ENCODE peak calls at places on chromosome 1, in five cellular contexts. One of them, this sample, is unnamed.

GRCh38 chr1:220363196-220363831 is 91.1 kb upstream of the RAB3GAP2 start:
- DNase-seq in K562: no peak
- DNase-seq in HepG2: no peak
- DNase-seq in GM12878: no peak
- DNase-seq in SK-N-SH: peak
- DNase-seq in this sample: no peak

GRCh38 chr1:224874775-224875174 is 54.7 kb upstream of the DNAH14 start:
- DNase-seq in K562: no peak
- DNase-seq in HepG2: no peak
- DNase-seq in GM12878: no peak
- DNase-seq in SK-N-SH: no peak
- DNase-seq in this sample: no peak

GRCh38 chr1:5771788-5772187 is 220.4 kb downstream of the NPHP4 start:
- DNase-seq in K562: no peak
- DNase-seq in HepG2: no peak
- DNase-seq in GM12878: no peak
- DNase-seq in SK-N-SH: no peak
- DNase-seq in this sample: no peak

GRCh38 chr1:9763914-9764313 is 59.9 kb downstream of the CLSTN1 start:
- DNase-seq in K562: no peak
- DNase-seq in HepG2: no peak
- DNase-seq in GM12878: no peak
- DNase-seq in SK-N-SH: no peak
- DNase-seq in this sample: no peak

GRCh38 chr1:11295905-11296304 is 22.9 kb downstream of the UBIAD1 start:
- DNase-seq in K562: no peak
- DNase-seq in HepG2: no peak
- DNase-seq in GM12878: no peak
- DNase-seq in SK-N-SH: no peak
- DNase-seq in this sample: no peak

GRCh38 chr1:7339014-7339413 is 432.1 kb upstream of the VAMP3 start:
- DNase-seq in K562: no peak
- DNase-seq in HepG2: no peak
- DNase-seq in GM12878: no peak
- DNase-seq in SK-N-SH: no peak
- DNase-seq in this sample: no peak

GRCh38 chr1:112614460-112615065 is 4.4 kb downstream of the ST7L start:
- DNase-seq in K562: no peak
- DNase-seq in HepG2: no peak
- DNase-seq in GM12878: no peak
- DNase-seq in SK-N-SH: peak
- DNase-seq in this sample: peak

GRCh38 chr1:205061665-205062069 is 18.7 kb downstream of the CNTN2 start:
- DNase-seq in K562: peak
- DNase-seq in HepG2: peak
- DNase-seq in GM12878: peak
- DNase-seq in SK-N-SH: peak
- DNase-seq in this sample: peak

GRCh38 chr1:230760360-230760827 is 13.2 kb downstream of the CAPN9 start:
- DNase-seq in K562: no peak
- DNase-seq in HepG2: peak
- DNase-seq in GM12878: no peak
- DNase-seq in SK-N-SH: no peak
- DNase-seq in this sample: no peak

GRCh38 chr1:169047074-169047473 is 59.4 kb upstream of the ATP1B1 start:
- DNase-seq in K562: no peak
- DNase-seq in HepG2: no peak
- DNase-seq in GM12878: no peak
- DNase-seq in SK-N-SH: no peak
- DNase-seq in this sample: no peak

GRCh38 chr1:173590557-173590956 is 12.3 kb downstream of the SLC9C2 start:
- DNase-seq in K562: no peak
- DNase-seq in HepG2: no peak
- DNase-seq in GM12878: no peak
- DNase-seq in SK-N-SH: no peak
- DNase-seq in this sample: no peak

GRCh38 chr1:116409751-116410182 is 36.7 kb downstream of the ATP1A1 start:
- DNase-seq in K562: no peak
- DNase-seq in HepG2: no peak
- DNase-seq in GM12878: no peak
- DNase-seq in SK-N-SH: no peak
- DNase-seq in this sample: no peak

GRCh38 chr1:203351037-203351625 is at the start of gene FMOD:
- DNase-seq in K562: peak
- DNase-seq in HepG2: no peak
- DNase-seq in GM12878: no peak
- DNase-seq in SK-N-SH: no peak
- DNase-seq in this sample: peak
- TF ChIP-seq FOXM1 in K562: no peak
- TF ChIP-seq FOXM1 in HepG2: no peak
- TF ChIP-seq FOXM1 in GM12878: no peak
- TF ChIP-seq FOXM1 in SK-N-SH: no peak
- TF ChIP-seq FOXM1 in this sample: no peak

GRCh38 chr1:25443030-25443699 is 12.5 kb downstream of the MACO1 start:
- DNase-seq in K562: no peak
- DNase-seq in HepG2: no peak
- DNase-seq in GM12878: no peak
- DNase-seq in SK-N-SH: no peak
- DNase-seq in this sample: no peak
- TF ChIP-seq FOXM1 in K562: no peak
- TF ChIP-seq FOXM1 in HepG2: no peak
- TF ChIP-seq FOXM1 in GM12878: no peak
- TF ChIP-seq FOXM1 in SK-N-SH: no peak
- TF ChIP-seq FOXM1 in this sample: no peak

GRCh38 chr1:118012725-118013124 is 83.2 kb downstream of the WDR3 start:
- DNase-seq in K562: no peak
- DNase-seq in HepG2: no peak
- DNase-seq in GM12878: no peak
- DNase-seq in SK-N-SH: no peak
- DNase-seq in this sample: no peak
- TF ChIP-seq FOXM1 in K562: no peak
- TF ChIP-seq FOXM1 in HepG2: no peak
- TF ChIP-seq FOXM1 in GM12878: no peak
- TF ChIP-seq FOXM1 in SK-N-SH: no peak
- TF ChIP-seq FOXM1 in this sample: no peak

GRCh38 chr1:33396188-33397124 is 34.4 kb downstream of the PHC2 start:
- DNase-seq in K562: peak
- DNase-seq in HepG2: no peak
- DNase-seq in GM12878: no peak
- DNase-seq in SK-N-SH: no peak
- DNase-seq in this sample: no peak
- TF ChIP-seq FOXM1 in K562: no peak
- TF ChIP-seq FOXM1 in HepG2: no peak
- TF ChIP-seq FOXM1 in GM12878: no peak
- TF ChIP-seq FOXM1 in SK-N-SH: no peak
- TF ChIP-seq FOXM1 in this sample: no peak

DNA sequence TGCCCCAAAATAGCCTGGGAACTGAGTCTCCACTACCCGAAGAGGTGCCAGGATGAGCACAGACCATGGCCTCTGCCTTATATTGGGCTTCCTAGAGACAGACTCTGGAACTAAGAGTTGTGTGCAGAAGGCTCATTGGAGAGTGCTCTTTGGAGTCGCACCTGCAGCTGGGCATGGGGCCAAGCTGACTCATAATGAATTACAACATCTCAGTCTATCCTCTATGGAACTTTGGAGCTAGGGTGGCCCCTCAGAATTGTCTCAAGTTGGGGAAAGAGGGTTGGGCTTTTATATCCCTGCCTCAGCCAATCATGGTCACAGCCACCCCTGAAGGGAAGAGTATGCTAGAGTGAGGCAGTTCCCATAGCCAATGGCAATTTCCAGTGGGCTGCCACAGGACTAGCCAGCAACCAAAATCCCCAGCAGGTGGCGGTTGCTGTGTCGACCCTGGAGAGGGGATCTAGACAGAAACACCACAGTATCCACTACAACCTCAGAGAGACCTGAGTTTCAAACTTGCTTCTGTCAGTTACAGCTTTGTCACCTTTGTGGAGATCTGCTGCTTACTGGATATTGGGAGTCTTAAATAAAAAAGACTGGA is 93.8 kb downstream of the DMRTA2 start:
- DNase-seq in K562: no peak
- DNase-seq in HepG2: no peak
- DNase-seq in GM12878: no peak
- DNase-seq in SK-N-SH: peak
- DNase-seq in this sample: no peak
- TF ChIP-seq FOXM1 in K562: no peak
- TF ChIP-seq FOXM1 in HepG2: no peak
- TF ChIP-seq FOXM1 in GM12878: no peak
- TF ChIP-seq FOXM1 in SK-N-SH: no peak
- TF ChIP-seq FOXM1 in this sample: no peak

GRCh38 chr1:219119839-219120238 is 53.8 kb upstream of the LYPLAL1 start:
- DNase-seq in K562: no peak
- DNase-seq in HepG2: no peak
- DNase-seq in GM12878: no peak
- DNase-seq in SK-N-SH: no peak
- DNase-seq in this sample: no peak

GRCh38 chr1:219124163-219124562 is 49.5 kb upstream of the LYPLAL1 start:
- DNase-seq in K562: no peak
- DNase-seq in HepG2: no peak
- DNase-seq in GM12878: no peak
- DNase-seq in SK-N-SH: no peak
- DNase-seq in this sample: no peak

GRCh38 chr1:219123041-219123440 is 50.6 kb upstream of the LYPLAL1 start:
- DNase-seq in K562: no peak
- DNase-seq in HepG2: no peak
- DNase-seq in GM12878: no peak
- DNase-seq in SK-N-SH: no peak
- DNase-seq in this sample: no peak

GRCh38 chr1:219120625-219121544 is 52.8 kb upstream of the LYPLAL1 start:
- DNase-seq in K562: peak
- DNase-seq in HepG2: no peak
- DNase-seq in GM12878: no peak
- DNase-seq in SK-N-SH: peak
- DNase-seq in this sample: no peak

GRCh38 chr1:219121634-219122033 is 52.0 kb upstream of the LYPLAL1 start:
- DNase-seq in K562: no peak
- DNase-seq in HepG2: no peak
- DNase-seq in GM12878: no peak
- DNase-seq in SK-N-SH: no peak
- DNase-seq in this sample: no peak
- TF ChIP-seq FOXM1 in K562: no peak
- TF ChIP-seq FOXM1 in HepG2: no peak
- TF ChIP-seq FOXM1 in GM12878: no peak
- TF ChIP-seq FOXM1 in SK-N-SH: no peak
- TF ChIP-seq FOXM1 in this sample: no peak